ENCODE peak calls at places on chromosomes 12 and 14, in nine cellular contexts. K, B, Y, J, U, A, E, S and R are unnamed samples.

GRCh38 chr12:23906329-23906728 is 43.1 kb downstream of the SOX5 start:
- DNase-seq in K (peak; percentile 45), B (peak; percentile 3), Y (no peak), J (no peak), U (no peak), A (no peak), E (peak; percentile 19), S (no peak), R (peak; percentile 88)

GRCh38 chr12:47071241-47071852 is 8.1 kb upstream of the PCED1B start:
- DNase-seq in K (no peak), B (no peak), Y (no peak), J (no peak), U (no peak), A (no peak), E (peak; percentile 65), S (no peak), R (no peak)

GRCh38 chr14:98582276-98582675 is 689.7 kb downstream of the BCL11B start:
- DNase-seq in K (no peak), B (no peak), Y (no peak), J (no peak), U (no peak), A (no peak), E (no peak), S (no peak), R (no peak)

GRCh38 chr12:67716817-67717216 is 68.3 kb downstream of the DYRK2 start:
- DNase-seq in K (peak; percentile 53), B (no peak), Y (peak; percentile 5), J (peak; percentile 74), U (no peak), A (no peak), E (peak; percentile 29), S (no peak), R (no peak)

GRCh38 chr12:100741084-100741711 is 53.4 kb upstream of the ANO4 start:
- DNase-seq in K (no peak), B (peak; percentile 39), Y (peak; percentile 8), J (no peak), U (no peak), A (peak; percentile 60), E (peak; percentile 30), S (no peak), R (no peak)

GRCh38 chr12:10128687-10129086 is 1.3 kb downstream of the CLEC7A start:
- DNase-seq in K (no peak), B (no peak), Y (no peak), J (no peak), U (no peak), A (no peak), E (no peak), S (no peak), R (no peak)

GRCh38 chr14:61608245-61609142 is 86.8 kb upstream of the HIF1A start:
- DNase-seq in K (no peak), B (peak; percentile 67), Y (no peak), J (no peak), U (no peak), A (peak; percentile 99), E (no peak), S (no peak), R (peak; percentile 97)

GRCh38 chr12:67193705-67194104 is 75.5 kb upstream of the CAND1 start:
- DNase-seq in K (peak; percentile 10), B (no peak), Y (no peak), J (no peak), U (no peak), A (no peak), E (peak; percentile 60), S (peak; percentile 2), R (peak; percentile 19)

GRCh38 chr14:103109789-103110415 is 13.4 kb upstream of the TNFAIP2 start:
- DNase-seq in K (peak; percentile 86), B (no peak), Y (no peak), J (no peak), U (no peak), A (no peak), E (peak; percentile 56), S (peak; percentile 64), R (peak; percentile 28)

GRCh38 chr14:50344116-50344775 is 32.1 kb downstream of the DMAC2L start:
- DNase-seq in K (no peak), B (no peak), Y (no peak), J (no peak), U (no peak), A (no peak), E (no peak), S (no peak), R (no peak)

GRCh38 chr12:91722072-91722471 is 423.6 kb downstream of the BTG1 start:
- DNase-seq in K (peak; percentile 34), B (no peak), Y (no peak), J (no peak), U (no peak), A (no peak), E (no peak), S (no peak), R (no peak)

GRCh38 chr12:112967858-112968257 is 10.5 kb upstream of the OAS2 start:
- DNase-seq in K (no peak), B (no peak), Y (no peak), J (no peak), U (no peak), A (no peak), E (no peak), S (no peak), R (no peak)

GRCh38 chr14:72643317-72643801 is 250.5 kb downstream of the DPF3 start:
- DNase-seq in K (peak; percentile 96), B (peak; percentile 28), Y (peak; percentile 91), J (peak; percentile 89), U (no peak), A (no peak), E (no peak), S (peak; percentile 93), R (peak; percentile 71)

GRCh38 chr12:57241556-57242310 is 9.3 kb downstream of the STAC3 start:
- DNase-seq in K (no peak), B (no peak), Y (no peak), J (no peak), U (no peak), A (peak; percentile 33), E (no peak), S (no peak), R (no peak)

GRCh38 chr14:99655521-99655920 is 10.6 kb downstream of the HHIPL1 start:
- DNase-seq in K (no peak), B (no peak), Y (no peak), J (no peak), U (no peak), A (no peak), E (no peak), S (no peak), R (no peak)

GRCh38 chr14:68491793-68492192 is 301.1 kb downstream of the ZFP36L1 start:
- DNase-seq in K (no peak), B (no peak), Y (no peak), J (no peak), U (no peak), A (no peak), E (peak; percentile 35), S (no peak), R (no peak)

GRCh38 chr14:21072102-21072501 is 2.0 kb downstream of the ARHGEF40 start:
- DNase-seq in K (no peak), B (no peak), Y (peak; percentile 88), J (peak; percentile 63), U (no peak), A (no peak), E (no peak), S (no peak), R (no peak)

GRCh38 chr14:101917413-101918124 is 46.8 kb upstream of the DYNC1H1 start:
- DNase-seq in K (no peak), B (no peak), Y (no peak), J (no peak), U (no peak), A (no peak), E (no peak), S (no peak), R (no peak)

GRCh38 chr12:59077153-59077930 is 157.0 kb upstream of the LRIG3 start:
- DNase-seq in K (no peak), B (no peak), Y (no peak), J (no peak), U (no peak), A (no peak), E (no peak), S (no peak), R (no peak)

GRCh38 chr12:57244306-57244696 is 6.7 kb downstream of the STAC3 start:
- DNase-seq in K (no peak), B (no peak), Y (no peak), J (no peak), U (no peak), A (no peak), E (no peak), S (no peak), R (no peak)

GRCh38 chr12:26629864-26630263 is 203.1 kb downstream of the ITPR2 start:
- DNase-seq in K (no peak), B (peak; percentile 57), Y (no peak), J (no peak), U (no peak), A (no peak), E (no peak), S (no peak), R (peak; percentile 51)